ENCODE peak calls at places on chromosomes 6 and 20, in five cellular contexts. U is NCI-H1092, S is WERI-Rb-1, D is left ventricle myocardium inferior, W is head of caudate nucleus. Y is an unnamed sample.

GRCh38 chr20:44026932-44027685 is 112.5 kb downstream of the TOX2 start:
- DNase-seq in U (no peak), W (no peak), D (no peak), S (no peak), Y (no peak)

GRCh38 chr6:150195996-150196417 is 53.2 kb downstream of the PPP1R14C start:
- DNase-seq in W (no peak), S (no peak), D (no peak), U (no peak), Y (no peak)

GRCh38 chr6:13924146-13924948 is 405 bp upstream of the RNF182 start:
- DNase-seq in S (peak; percentile 90), W (peak; percentile 34), D (peak; percentile 25), U (peak; percentile 24), Y (peak; percentile 9)

GRCh38 chr6:21507811-21508210 is 85.7 kb upstream of the SOX4 start:
- DNase-seq in D (no peak), S (no peak), U (no peak), W (no peak), Y (no peak)

GRCh38 chr6:46102123-46102522 is 27.7 kb upstream of the ENPP4 start:
- DNase-seq in U (no peak), D (no peak), W (no peak), S (no peak), Y (no peak)

GRCh38 chr6:25694366-25694765 is 42.4 kb downstream of the SCGN start:
- DNase-seq in S (no peak), D (no peak), W (no peak), U (no peak), Y (no peak)

GRCh38 chr6:1404713-1405098 is 15.3 kb downstream of the FOXF2 start:
- DNase-seq in W (no peak), U (no peak), D (no peak), S (no peak), Y (no peak)

GRCh38 chr20:30491016-30491415 is 766.4 kb upstream of the DEFB115 start:
- DNase-seq in D (no peak), U (no peak), S (no peak), W (no peak), Y (no peak)

GRCh38 chr20:41526327-41526726 is 91.8 kb downstream of the CHD6 start:
- DNase-seq in D (no peak), S (no peak), W (peak; percentile 15), U (no peak), Y (no peak)

GRCh38 chr6:47741807-47742206 is 40.0 kb upstream of the OPN5 start:
- DNase-seq in D (no peak), U (no peak), S (no peak), W (peak; percentile 33), Y (no peak)

GRCh38 chr6:56509031-56509430 is 133.7 kb downstream of the DST start:
- DNase-seq in S (no peak), W (no peak), U (no peak), D (no peak), Y (no peak)

GRCh38 chr6:158538741-158539140 is 21.1 kb upstream of the TMEM181 start:
- DNase-seq in S (no peak), D (no peak), U (no peak), W (no peak), Y (no peak)

GRCh38 chr6:37673436-37673835 is 24.2 kb downstream of the MDGA1 start:
- DNase-seq in S (no peak), U (peak; percentile 62), W (no peak), D (no peak), Y (peak; percentile 85)

GRCh38 chr20:51800769-51801219 is 1.5 kb downstream of the SALL4 start:
- DNase-seq in U (no peak), D (no peak), S (no peak), W (peak; percentile 14), Y (no peak)

GRCh38 chr6:142378138-142378875 is 76.5 kb downstream of the ADGRG6 start:
- DNase-seq in U (no peak), S (no peak), W (no peak), D (no peak), Y (peak; percentile 84)

GRCh38 chr20:22827916-22828315 is 207.2 kb upstream of the SSTR4 start:
- DNase-seq in W (no peak), S (no peak), U (no peak), D (no peak), Y (no peak)

GRCh38 chr6:73579851-73580246 is 59.0 kb upstream of the EEF1A1 start:
- DNase-seq in S (no peak), W (no peak), D (no peak), U (no peak), Y (no peak)

GRCh38 chr20:59988141-59988540 is 29.9 kb downstream of the CDH26 start:
- DNase-seq in D (no peak), S (no peak), U (no peak), W (no peak), Y (no peak)

GRCh38 chr6:53090576-53090975 is 25.4 kb downstream of the FBXO9 start:
- DNase-seq in D (no peak), S (no peak), W (no peak), U (no peak), Y (no peak)

GRCh38 chr20:17498181-17498580 is 33.0 kb downstream of the BFSP1 start:
- DNase-seq in S (no peak), U (no peak), W (no peak), D (no peak), Y (peak; percentile 34)

GRCh38 chr6:75217203-75217602 is 11.3 kb upstream of the COL12A1 start:
- DNase-seq in S (no peak), W (no peak), U (no peak), D (no peak), Y (no peak)

GRCh38 chr20:58006346-58007316 is 221.8 kb downstream of the ANKRD60 start:
- DNase-seq in D (no peak), S (no peak), W (no peak), U (no peak), Y (no peak)

GRCh38 chr20:47453167-47453782 is 48.4 kb upstream of the NCOA3 start:
- DNase-seq in S (no peak), U (no peak), W (no peak), D (no peak), Y (no peak)

GRCh38 chr6:151452750-151453427 is 963 bp upstream of the RMND1 start:
- DNase-seq in D (peak; percentile 32), U (no peak), W (no peak), S (no peak), Y (no peak)

GRCh38 chr6:107660839-107661238 is 163.3 kb downstream of the SCML4 start:
- DNase-seq in U (no peak), W (no peak), S (no peak), D (no peak), Y (no peak)

GRCh38 chr6:81856872-81857271 is 104.4 kb upstream of the TENT5A start:
- DNase-seq in S (no peak), D (no peak), W (no peak), U (no peak), Y (no peak)

GRCh38 chr6:96742702-96743101 is 94.6 kb downstream of the GPR63 start:
- DNase-seq in S (peak; percentile 29), D (no peak), U (no peak), W (no peak), Y (no peak)

GRCh38 chr6:43268348-43268685 is 25.0 kb downstream of the TTBK1 start:
- DNase-seq in S (no peak), D (peak; percentile 45), U (peak; percentile 72), W (peak; percentile 48), Y (no peak)

GRCh38 chr20:3000852-3001523 is 42.4 kb upstream of the GNRH2 start:
- DNase-seq in D (no peak), U (peak; percentile 6), S (no peak), W (no peak), Y (no peak)

GRCh38 chr20:43752051-43752360 is 25.2 kb upstream of the GTSF1L start:
- DNase-seq in W (no peak), S (no peak), U (no peak), D (no peak), Y (no peak)

GRCh38 chr20:11906626-11907480 is 10.8 kb upstream of the BTBD3 start:
- DNase-seq in D (no peak), W (no peak), U (no peak), S (no peak), Y (peak; percentile 77)